ENCODE peak calls at places on chromosome 20, in six cellular contexts. L, G, Q, I, V and K are unnamed samples.

GRCh38 chr20:58839474-58839874 is 11.2 kb downstream of the GNAS-AS1 start:
- DNase-seq in L (no peak), G (peak; percentile 37), Q (peak; percentile 42), I (no peak), V (no peak), K (no peak)

GRCh38 chr20:57548177-57549058 is 12.5 kb upstream of the PCK1 start:
- DNase-seq in L (no peak), G (no peak), Q (no peak), I (no peak), V (no peak), K (no peak)

GRCh38 chr20:7622399-7622961 is 317.8 kb downstream of the HAO1 start:
- DNase-seq in L (no peak), G (no peak), Q (no peak), I (no peak), V (no peak), K (no peak)

GRCh38 chr20:44990425-44990824 is 24.1 kb downstream of the STK4 start:
- DNase-seq in L (no peak), G (no peak), Q (peak; percentile 40), I (peak; percentile 2), V (peak; percentile 16), K (no peak)

GRCh38 chr20:43492101-43492500 is 15.4 kb upstream of the L3MBTL1 start:
- DNase-seq in L (no peak), G (no peak), Q (no peak), I (no peak), V (no peak), K (no peak)

GRCh38 chr20:43931976-43932375 is 17.3 kb downstream of the TOX2 start:
- DNase-seq in L (no peak), G (no peak), Q (no peak), I (no peak), V (no peak), K (no peak)

GRCh38 chr20:25487306-25487705 is 79.8 kb downstream of the GINS1 start:
- DNase-seq in L (no peak), G (no peak), Q (no peak), I (no peak), V (no peak), K (no peak)

GRCh38 chr20:1309439-1309847 is 19.5 kb downstream of the SDCBP2 start:
- DNase-seq in L (no peak), G (no peak), Q (no peak), I (no peak), V (no peak), K (no peak)

GRCh38 chr20:50313827-50314226 is 123.2 kb downstream of the CEBPB start:
- DNase-seq in L (no peak), G (no peak), Q (no peak), I (no peak), V (no peak), K (no peak)

GRCh38 chr20:62361799-62362589 is 5.1 kb downstream of the LAMA5 start:
- DNase-seq in L (no peak), G (no peak), Q (no peak), I (no peak), V (no peak), K (no peak)

GRCh38 chr20:9978395-9979004 is 56.3 kb upstream of the ANKEF1 start:
- DNase-seq in L (peak; percentile 53), G (no peak), Q (peak; percentile 72), I (peak; percentile 47), V (peak; percentile 94), K (peak; percentile 45)

GRCh38 chr20:35307666-35308653 is 15.7 kb upstream of the FAM83C start:
- DNase-seq in L (peak; percentile 95), G (no peak), Q (peak; percentile 78), I (peak; percentile 50), V (no peak), K (peak; percentile 88)

GRCh38 chr20:19973920-19974620 is 43.1 kb upstream of the NAA20 start:
- DNase-seq in L (no peak), G (no peak), Q (peak; percentile 88), I (peak; percentile 18), V (peak; percentile 54), K (no peak)

GRCh38 chr20:49982072-49982345 is 771 bp upstream of the SNAI1 start:
- DNase-seq in L (no peak), G (no peak), Q (no peak), I (no peak), V (no peak), K (no peak)

GRCh38 chr20:44642203-44643153 is 9.0 kb downstream of the ADA start:
- DNase-seq in L (no peak), G (peak; percentile 11), Q (peak; percentile 89), I (no peak), V (peak; percentile 77), K (peak; percentile 43)

GRCh38 chr20:64051532-64052325 is 2.3 kb upstream of the SOX18 start:
- DNase-seq in L (no peak), G (no peak), Q (no peak), I (no peak), V (no peak), K (no peak)

GRCh38 chr20:7355056-7355455 is 585.2 kb downstream of the HAO1 start:
- DNase-seq in L (no peak), G (no peak), Q (no peak), I (no peak), V (no peak), K (no peak)

GRCh38 chr20:17621229-17621968 is 51.5 kb downstream of the DSTN start:
- DNase-seq in L (no peak), G (no peak), Q (no peak), I (no peak), V (no peak), K (no peak)

GRCh38 chr20:18571578-18571977 is 4.3 kb downstream of the SMIM26 start:
- DNase-seq in L (no peak), G (no peak), Q (no peak), I (no peak), V (peak; percentile 64), K (no peak)

GRCh38 chr20:15756001-15756400 is 817.2 kb downstream of the KIF16B start:
- DNase-seq in L (no peak), G (no peak), Q (no peak), I (no peak), V (no peak), K (no peak)

GRCh38 chr20:11445161-11445560 is 472.5 kb upstream of the BTBD3 start:
- DNase-seq in L (no peak), G (no peak), Q (no peak), I (no peak), V (no peak), K (no peak)

GRCh38 chr20:41050361-41051019 is 21.9 kb downstream of the TOP1 start:
- DNase-seq in L (no peak), G (no peak), Q (peak; percentile 57), I (no peak), V (peak; percentile 31), K (no peak)

GRCh38 chr20:23350855-23351838 is 556 bp downstream of the NXT1 start:
- DNase-seq in L (no peak), G (peak; percentile 47), Q (peak; percentile 36), I (no peak), V (peak; percentile 50), K (peak; percentile 49)

GRCh38 chr20:41170386-41171105 is 33.2 kb downstream of the PLCG1 start:
- DNase-seq in L (no peak), G (no peak), Q (no peak), I (no peak), V (no peak), K (no peak)

GRCh38 chr20:62805365-62805710 is 703 bp downstream of the OGFR start:
- DNase-seq in L (no peak), G (no peak), Q (peak; percentile 63), I (no peak), V (no peak), K (no peak)

GRCh38 chr20:58810116-58810878 is 40.4 kb downstream of the GNAS-AS1 start:
- DNase-seq in L (no peak), G (no peak), Q (peak; percentile 29), I (no peak), V (no peak), K (no peak)

GRCh38 chr20:25148181-25148981 is 47.1 kb upstream of the ENTPD6 start:
- DNase-seq in L (no peak), G (peak; percentile 56), Q (peak; percentile 50), I (peak; percentile 28), V (no peak), K (no peak)

GRCh38 chr20:40536866-40537265 is 152.2 kb downstream of the MAFB start:
- DNase-seq in L (no peak), G (no peak), Q (no peak), I (no peak), V (no peak), K (no peak)

GRCh38 chr20:32958574-32958973 is 45.7 kb downstream of the SUN5 start:
- DNase-seq in L (no peak), G (no peak), Q (no peak), I (no peak), V (no peak), K (no peak)

GRCh38 chr20:49344975-49345374 is 67.1 kb upstream of the ZNFX1 start:
- DNase-seq in L (peak; percentile 62), G (no peak), Q (peak; percentile 95), I (peak; percentile 72), V (no peak), K (no peak)

GRCh38 chr20:63772781-63773520 is 33.4 kb downstream of the SLC2A4RG start:
- DNase-seq in L (no peak), G (no peak), Q (no peak), I (no peak), V (no peak), K (no peak)

GRCh38 chr20:56724246-56724757 is 95.2 kb downstream of the TFAP2C start:
- DNase-seq in L (no peak), G (no peak), Q (no peak), I (no peak), V (no peak), K (no peak)

GRCh38 chr20:21398505-21399057 is 1.3 kb upstream of the NKX2-4 start:
- DNase-seq in L (no peak), G (no peak), Q (no peak), I (no peak), V (no peak), K (no peak)

GRCh38 chr20:49037962-49038387 is 8.1 kb upstream of the CSE1L start:
- DNase-seq in L (no peak), G (no peak), Q (no peak), I (no peak), V (peak; percentile 68), K (no peak)

GRCh38 chr20:25000268-25000801 is 7.8 kb upstream of the APMAP start:
- DNase-seq in L (peak; percentile 7), G (no peak), Q (peak; percentile 90), I (no peak), V (no peak), K (peak; percentile 90)

GRCh38 chr20:62739067-62739466 is 30.4 kb downstream of the NTSR1 start:
- DNase-seq in L (no peak), G (no peak), Q (no peak), I (no peak), V (no peak), K (no peak)

GRCh38 chr20:54068495-54068894 is 1.9 kb downstream of the BCAS1 start:
- DNase-seq in L (no peak), G (no peak), Q (no peak), I (no peak), V (no peak), K (no peak)

GRCh38 chr20:528923-529594 is 14.5 kb downstream of the CSNK2A1 start:
- DNase-seq in L (no peak), G (no peak), Q (peak; percentile 51), I (no peak), V (no peak), K (no peak)